ENCODE peak calls at places on chromosomes 5 and 9, in five cellular contexts. B is stomach, O is Panc1, E is upper lobe of left lung, M is tibial nerve. P is an unnamed sample.

GRCh38 chr9:35852876-35853865 is 17.0 kb downstream of the OR13J1 start:
- DNase-seq in M (no peak), O (no peak), B (no peak), E (peak; percentile 71), P (no peak)

GRCh38 chr5:136149891-136150290 is 17.2 kb downstream of the SMAD5 start:
- DNase-seq in M (no peak), B (no peak), O (no peak), E (no peak), P (no peak)

GRCh38 chr9:76530458-76531100 is 71.6 kb downstream of the GCNT1 start:
- DNase-seq in B (no peak), M (no peak), O (no peak), E (no peak), P (no peak)

GRCh38 chr5:77082280-77082679 is 4.8 kb downstream of the ZBED3 start:
- DNase-seq in O (no peak), E (no peak), B (no peak), M (no peak), P (no peak)

GRCh38 chr9:133075925-133076324 is 14.1 kb downstream of the CEL start:
- DNase-seq in M (no peak), E (no peak), B (no peak), O (peak; percentile 17), P (no peak)

GRCh38 chr9:72442212-72442607 is 77.2 kb upstream of the ZFAND5 start:
- DNase-seq in E (no peak), B (no peak), M (no peak), O (no peak), P (no peak)

GRCh38 chr9:131954299-131954698 is 125.4 kb downstream of the MED27 start:
- DNase-seq in M (no peak), O (no peak), E (no peak), B (no peak), P (no peak)

GRCh38 chr9:106775960-106776359 is 87.0 kb upstream of the ZNF462 start:
- DNase-seq in O (no peak), B (no peak), M (no peak), E (no peak), P (no peak)

GRCh38 chr5:146081685-146082084 is 23.7 kb downstream of the PLAC8L1 start:
- DNase-seq in B (no peak), O (no peak), M (no peak), E (no peak), P (no peak)

GRCh38 chr9:89466451-89467277 is 31.2 kb downstream of the SEMA4D start:
- DNase-seq in M (no peak), E (no peak), O (no peak), B (no peak), P (no peak)

GRCh38 chr5:135310328-135310989 is 88.6 kb downstream of the MACROH2A1 start:
- DNase-seq in E (no peak), O (no peak), M (no peak), B (no peak), P (no peak)

GRCh38 chr5:143319437-143320302 is 83.8 kb downstream of the NR3C1 start:
- DNase-seq in B (no peak), E (no peak), M (no peak), O (no peak), P (no peak)

GRCh38 chr9:129987047-129987446 is 55.9 kb downstream of the FNBP1 start:
- DNase-seq in E (no peak), B (no peak), O (no peak), M (no peak), P (no peak)

GRCh38 chr5:671459-672328 is 21.5 kb downstream of the TPPP start:
- DNase-seq in E (peak; percentile 89), O (peak; percentile 68), B (peak; percentile 78), M (peak; percentile 61), P (peak; percentile 95)

GRCh38 chr5:80754900-80755299 is 100.1 kb upstream of the DHFR start:
- DNase-seq in E (no peak), O (no peak), B (no peak), M (peak; percentile 33), P (no peak)

GRCh38 chr5:54986269-54986654 is 869 bp upstream of the ESM1 start:
- DNase-seq in O (no peak), E (no peak), M (no peak), B (no peak), P (no peak)

GRCh38 chr5:143614831-143615230 is 197.1 kb upstream of the HMHB1 start:
- DNase-seq in E (no peak), O (no peak), B (no peak), M (no peak), P (no peak)

GRCh38 chr9:121316852-121317373 is 49.0 kb downstream of the GSN start:
- DNase-seq in E (no peak), B (no peak), O (no peak), M (no peak), P (no peak)

GRCh38 chr5:14928661-14929060 is 57.1 kb upstream of the ANKH start:
- DNase-seq in M (no peak), E (no peak), B (no peak), O (no peak), P (no peak)

GRCh38 chr5:167511-167910 is 23.8 kb upstream of the LRRC14B start:
- DNase-seq in O (no peak), B (peak; percentile 58), E (no peak), M (no peak), P (peak; percentile 59)

GRCh38 chr9:469672-470040 is 255.0 kb downstream of the DOCK8 start:
- DNase-seq in B (peak; percentile 27), O (no peak), M (peak; percentile 8), E (no peak), P (no peak)

GRCh38 chr9:88816141-88816540 is 175.1 kb upstream of the S1PR3 start:
- DNase-seq in O (no peak), E (no peak), M (no peak), B (no peak), P (no peak)

GRCh38 chr9:117682955-117683710 is 21.1 kb upstream of the TLR4 start:
- DNase-seq in M (no peak), O (no peak), B (no peak), E (no peak), P (no peak)

GRCh38 chr5:82922086-82922734 is 155.0 kb downstream of the TMEM167A start:
- DNase-seq in O (no peak), M (no peak), B (no peak), E (no peak), P (peak; percentile 35)

GRCh38 chr9:38215465-38215864 is 146.4 kb upstream of the SHB start:
- DNase-seq in E (no peak), O (no peak), B (no peak), M (no peak), P (no peak)

GRCh38 chr9:126000731-126001580 is 253.8 kb downstream of the PBX3 start:
- DNase-seq in E (peak; percentile 67), B (no peak), O (no peak), M (no peak), P (peak; percentile 45)

GRCh38 chr5:43078956-43079355 is 38.8 kb upstream of the ANXA2R start:
- DNase-seq in M (no peak), B (no peak), E (no peak), O (no peak), P (no peak)

GRCh38 chr9:69035438-69036316 is at the start of gene FXN:
- DNase-seq in E (peak; percentile 97), O (peak; percentile 38), M (peak; percentile 72), B (peak; percentile 85), P (peak; percentile 94)

GRCh38 chr5:67815455-67816391 is 399.8 kb upstream of the PIK3R1 start:
- DNase-seq in E (no peak), M (peak; percentile 56), B (no peak), O (no peak), P (no peak)

GRCh38 chr9:13351768-13352386 is 72.4 kb upstream of the MPDZ start:
- DNase-seq in M (no peak), B (no peak), O (no peak), E (no peak), P (peak; percentile 3)

GRCh38 chr5:172942556-172942955 is 16.7 kb upstream of the RPL26L1 start:
- DNase-seq in O (no peak), B (no peak), E (no peak), M (no peak), P (no peak)

GRCh38 chr9:10268500-10269485 is 344.0 kb downstream of the PTPRD start:
- DNase-seq in M (no peak), B (peak; percentile 53), O (no peak), E (no peak), P (peak; percentile 43)

GRCh38 chr5:133913413-133914155 is 54.8 kb downstream of the C5orf15 start:
- DNase-seq in E (no peak), M (no peak), O (no peak), B (peak; percentile 33), P (no peak)

GRCh38 chr5:177302354-177303110 is 987 bp downstream of the RAB24 start:
- DNase-seq in M (no peak), O (no peak), E (no peak), B (no peak), P (peak; percentile 63)

GRCh38 chr5:177300971-177301370 is 2.5 kb downstream of the RAB24 start:
- DNase-seq in O (no peak), E (no peak), B (no peak), M (no peak), P (no peak)

GRCh38 chr5:177300236-177300880 is 3.2 kb downstream of the RAB24 start:
- DNase-seq in M (peak; percentile 50), O (no peak), B (peak; percentile 56), E (no peak), P (peak; percentile 77)

GRCh38 chr5:177303121-177303924 is at the start of the genes PRELID1 and RAB24:
- DNase-seq in O (no peak), M (peak; percentile 87), B (peak; percentile 92), E (peak; percentile 100), P (peak; percentile 99)

GRCh38 chr5:177301503-177302165 is 1.9 kb downstream of the RAB24 start:
- DNase-seq in M (no peak), E (no peak), B (peak; percentile 67), O (no peak), P (no peak)
- H3K4me3 ChIP-seq in M (no peak overlapping the region), E (peak overlapping the region; percentile 96), B (peak overlapping the region; percentile 88), O (no peak overlapping the region), P (no peak overlapping the region)

DNA sequence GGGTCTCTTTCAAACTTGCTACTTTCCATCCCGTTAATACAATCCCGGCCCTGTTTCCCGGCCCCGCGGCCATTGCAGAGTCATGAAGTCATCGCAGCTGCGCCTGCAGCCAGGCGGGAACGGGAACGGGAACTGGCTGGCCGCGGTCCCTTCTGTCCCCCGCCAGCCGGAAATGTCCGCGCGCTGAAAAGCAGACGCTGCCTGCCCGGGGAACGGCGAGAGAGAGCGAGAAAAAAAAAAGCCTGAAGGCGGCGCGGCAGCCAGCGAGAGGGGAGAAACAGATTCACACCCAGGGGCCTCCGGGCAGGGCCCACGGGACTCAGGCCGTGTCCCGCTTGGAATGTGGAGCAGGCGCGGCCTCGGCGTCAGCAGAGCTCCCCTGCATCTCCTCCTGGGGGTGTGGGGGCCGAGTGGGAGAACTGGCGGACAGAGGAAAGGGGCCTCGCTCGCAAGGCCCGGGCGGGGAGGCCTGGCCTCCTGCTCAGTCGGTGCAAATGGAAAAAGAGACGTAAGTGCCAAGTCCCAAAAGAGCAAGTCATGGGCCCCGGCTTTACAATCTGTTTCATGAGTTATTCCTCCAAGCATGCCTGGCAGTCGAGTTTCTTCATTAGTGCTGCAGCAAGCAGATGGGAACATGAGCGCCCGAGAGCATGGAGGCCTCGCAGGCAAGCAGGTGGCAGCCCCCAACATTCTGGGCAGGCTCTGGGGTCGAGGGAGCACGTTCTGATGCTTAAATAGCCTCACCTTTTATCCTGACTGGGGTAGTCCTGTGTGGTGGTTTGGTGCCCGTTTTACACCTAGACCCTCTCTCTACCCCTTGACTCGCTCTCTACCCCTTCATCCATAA is 201.3 kb upstream of the GAS1 start:
- DNase-seq in M (peak; percentile 65), B (peak; percentile 74), E (peak; percentile 91), O (no peak), P (peak; percentile 82)
- H3K4me3 ChIP-seq in M (peak overlapping the region; percentile 58), B (peak overlapping the region; percentile 28), E (peak overlapping the region; percentile 42), O (peak overlapping the region; percentile 41), P (peak overlapping the region; percentile 24)

GRCh38 chr5:167951121-167951520 is 340.3 kb upstream of the WWC1 start:
- DNase-seq in E (no peak), O (no peak), M (no peak), B (no peak), P (no peak)
- H3K4me3 ChIP-seq in E (no peak overlapping the region), O (peak overlapping the region; percentile 24), M (peak overlapping the region; percentile 16), B (no peak overlapping the region), P (no peak overlapping the region)

GRCh38 chr9:128341435-128341849 is 1.1 kb downstream of the SLC27A4 start:
- DNase-seq in O (no peak), E (no peak), M (peak; percentile 65), B (peak; percentile 72), P (peak; percentile 91)
- H3K4me3 ChIP-seq in O (peak overlapping the region; percentile 80), E (peak overlapping the region; percentile 90), M (peak overlapping the region; percentile 92), B (peak overlapping the region; percentile 80), P (peak overlapping the region; percentile 83)